ENCODE peak calls at places on chromosomes 7 and 10, in eight cellular contexts. E, N, V, J, F, P, U and M are unnamed samples.
A peak's percentile ranks its signal among the peaks of the same experiment; 100 is the strongest.

GRCh38 chr7:108236681-108237415 is 106.7 kb upstream of the LAMB4 start:
- DNase-seq in E (no peak), N (no peak), J (peak; percentile 69), U (no peak), F (no peak), V (no peak), P (no peak), M (no peak)

GRCh38 chr7:16268821-16269768 is 152.2 kb downstream of the CRPPA start:
- DNase-seq in E (peak; percentile 83), V (no peak), U (peak; percentile 14), N (no peak), J (peak; percentile 98), P (no peak), F (no peak), M (no peak)

GRCh38 chr7:149799397-149800168 is 26.2 kb upstream of the ZNF467 start:
- DNase-seq in E (no peak), J (peak; percentile 70), N (no peak), V (no peak), U (peak; percentile 75), P (no peak), F (peak; percentile 83), M (peak; percentile 35)

GRCh38 chr10:133089461-133089800 is 1.7 kb downstream of the ADGRA1 start:
- DNase-seq in V (no peak), J (no peak), U (no peak), N (no peak), F (no peak), P (no peak), E (no peak), M (no peak)

GRCh38 chr7:1193593-1194424 is 33.8 kb upstream of the ZFAND2A start:
- DNase-seq in U (peak; percentile 90), N (no peak), E (peak; percentile 39), F (peak; percentile 63), P (no peak), V (peak; percentile 65), J (no peak), M (no peak)

GRCh38 chr10:126387041-126387908 is 1.0 kb downstream of the ADAM12 start:
- DNase-seq in P (no peak), F (peak; percentile 80), J (peak; percentile 16), U (peak; percentile 80), N (no peak), E (peak; percentile 72), V (peak; percentile 70), M (no peak)

GRCh38 chr10:86368987-86369386 is 2.4 kb upstream of the GRID1 start:
- DNase-seq in V (no peak), N (no peak), P (no peak), F (peak; percentile 1), J (no peak), E (no peak), U (no peak), M (no peak)

GRCh38 chr7:5523052-5523711 is 99.5 kb upstream of the TNRC18 start:
- DNase-seq in U (no peak), E (peak; percentile 54), V (no peak), F (no peak), N (no peak), P (no peak), J (no peak), M (no peak)

GRCh38 chr7:138239244-138239643 is 163.0 kb downstream of the AKR1D1 start:
- DNase-seq in U (no peak), P (no peak), J (peak; percentile 22), V (no peak), F (no peak), N (no peak), E (no peak), M (no peak)

GRCh38 chr10:114824396-114824795 is 2.8 kb downstream of the FHIP2A start:
- DNase-seq in V (no peak), P (no peak), F (no peak), J (no peak), U (no peak), E (peak; percentile 21), N (no peak), M (no peak)

GRCh38 chr10:75926763-75927162 is 495.3 kb downstream of the LRMDA start:
- DNase-seq in N (no peak), F (no peak), E (peak; percentile 19), U (no peak), V (no peak), P (no peak), J (peak; percentile 51), M (no peak)

GRCh38 chr10:69344591-69345244 is 66.4 kb downstream of the HK1 start:
- DNase-seq in U (no peak), E (no peak), P (no peak), F (no peak), J (peak; percentile 56), N (peak; percentile 28), V (no peak), M (no peak)

GRCh38 chr7:93399642-93400041 is 167.5 kb downstream of the VPS50 start:
- DNase-seq in U (no peak), P (no peak), V (no peak), N (no peak), F (no peak), E (no peak), J (no peak), M (no peak)

GRCh38 chr7:17506090-17506489 is 207.6 kb downstream of the AHR start:
- DNase-seq in P (no peak), N (peak; percentile 66), U (no peak), J (no peak), F (no peak), E (peak; percentile 13), V (peak; percentile 5), M (peak; percentile 85)

GRCh38 chr7:107125475-107125874 is 43.3 kb upstream of the HBP1 start:
- DNase-seq in P (no peak), E (no peak), N (no peak), J (no peak), V (no peak), F (no peak), U (no peak), M (no peak)

GRCh38 chr7:159094919-159095915 is 49.5 kb downstream of the VIPR2 start:
- DNase-seq in F (no peak), V (no peak), N (no peak), E (no peak), U (no peak), J (no peak), P (no peak), M (no peak)

GRCh38 chr7:30254248-30254647 is 30.1 kb upstream of the ZNRF2 start:
- DNase-seq in E (no peak), F (no peak), U (no peak), V (no peak), J (no peak), N (no peak), P (no peak), M (no peak)

GRCh38 chr7:30251708-30252329 is 32.6 kb upstream of the ZNRF2 start:
- DNase-seq in V (no peak), U (no peak), N (no peak), E (no peak), F (no peak), J (peak; percentile 16), P (no peak), M (no peak)

GRCh38 chr7:30253796-30254165 is 30.6 kb upstream of the ZNRF2 start:
- DNase-seq in U (no peak), F (no peak), E (no peak), V (no peak), P (no peak), J (no peak), N (no peak), M (no peak)

GRCh38 chr7:30254717-30255095 is 29.7 kb upstream of the ZNRF2 start:
- DNase-seq in U (no peak), F (no peak), P (no peak), N (no peak), V (no peak), E (no peak), J (no peak), M (no peak)

GRCh38 chr7:30252885-30253795 is 31.3 kb upstream of the ZNRF2 start:
- DNase-seq in F (no peak), P (no peak), N (no peak), U (no peak), J (peak; percentile 22), E (no peak), V (no peak), M (no peak)
- TF ChIP-seq USF2 in F (no peak), P (no peak), N (no peak), U (no peak), J (no peak), E (no peak), V (no peak), M (no peak)

GRCh38 chr7:105195891-105196290 is 181.9 kb downstream of the KMT2E start:
- DNase-seq in J (no peak), U (no peak), N (no peak), E (no peak), V (no peak), F (no peak), P (no peak), M (no peak)

GRCh38 chr7:105202561-105203130 is 186.1 kb downstream of the SRPK2 start:
- DNase-seq in U (no peak), P (no peak), V (no peak), N (no peak), E (peak; percentile 33), F (no peak), J (no peak), M (no peak)

GRCh38 chr7:105196473-105196872 is 182.5 kb downstream of the KMT2E start:
- DNase-seq in P (no peak), N (no peak), U (no peak), V (no peak), F (no peak), J (no peak), E (peak; percentile 22), M (peak; percentile 68)

GRCh38 chr7:105198223-105198622 is 184.2 kb downstream of the KMT2E start:
- DNase-seq in N (no peak), U (no peak), P (no peak), V (no peak), E (peak; percentile 95), F (no peak), J (peak; percentile 32), M (peak; percentile 39)

GRCh38 chr7:105199372-105199771 is 185.4 kb downstream of the KMT2E start:
- DNase-seq in P (no peak), J (no peak), F (no peak), V (no peak), U (no peak), N (no peak), E (peak; percentile 24), M (no peak)
- TF ChIP-seq USF2 in P (no peak), J (no peak), F (no peak), V (no peak), U (no peak), N (no peak), E (no peak), M (no peak)

GRCh38 chr7:7323352-7323751 is 141.0 kb downstream of the C1GALT1 start:
- DNase-seq in N (peak; percentile 35), F (no peak), U (no peak), J (no peak), P (no peak), V (no peak), E (no peak), M (no peak)
- TF ChIP-seq USF2 in N (no peak), F (no peak), U (no peak), J (no peak), P (no peak), V (no peak), E (no peak), M (no peak)

GRCh38 chr10:46096426-46096825 is 50.4 kb upstream of the MSMB start:
- DNase-seq in U (no peak), E (peak; percentile 29), P (no peak), N (no peak), J (no peak), V (no peak), F (no peak), M (peak; percentile 35)
- TF ChIP-seq USF2 in U (no peak), E (no peak), P (no peak), N (no peak), J (no peak), V (no peak), F (no peak), M (no peak)

GRCh38 chr10:124545346-124545745 is 83.7 kb downstream of the LHPP start:
- DNase-seq in P (no peak), N (no peak), E (no peak), J (no peak), U (no peak), F (no peak), V (no peak), M (no peak)
- TF ChIP-seq USF2 in P (no peak), N (no peak), E (no peak), J (no peak), U (no peak), F (no peak), V (no peak), M (no peak)